ENCODE peak calls at places on chromosomes 3 and 15, in ten cellular contexts. A, Y, D, U, K, C, V, M, X and T are unnamed samples.

GRCh38 chr3:5314897-5315296 is 127.4 kb downstream of the EDEM1 start:
- DNase-seq in X (no peak), Y (peak), A (peak), M (no peak), C (no peak), U (no peak), V (no peak), D (no peak), K (no peak), T (no peak)

GRCh38 chr15:45454825-45455224 is 67.7 kb downstream of the SLC30A4 start:
- DNase-seq in C (peak), X (peak), A (peak), M (peak), U (peak), D (peak), V (no peak), Y (peak), K (no peak), T (peak)

GRCh38 chr3:74267126-74267525 is 347.3 kb downstream of the CNTN3 start:
- DNase-seq in U (no peak), M (no peak), C (no peak), A (no peak), X (no peak), D (no peak), Y (no peak), V (no peak), K (no peak), T (no peak)

GRCh38 chr3:56838441-56838840 is 36.7 kb upstream of the ARHGEF3 start:
- DNase-seq in A (no peak), V (no peak), U (no peak), D (no peak), C (no peak), K (no peak), Y (no peak), M (no peak), X (no peak), T (no peak)

GRCh38 chr3:132432639-132433038 is 15.3 kb downstream of the DNAJC13 start:
- DNase-seq in M (peak), C (peak), V (no peak), U (no peak), X (no peak), Y (peak), K (no peak), D (peak), A (peak), T (peak)

GRCh38 chr3:72658466-72659100 is 189.7 kb downstream of the SHQ1 start:
- DNase-seq in K (no peak), U (no peak), Y (no peak), M (no peak), D (no peak), V (no peak), C (no peak), A (no peak), X (no peak), T (no peak)

GRCh38 chr15:70096975-70097336 is 761 bp downstream of the TLE3 start:
- DNase-seq in Y (no peak), D (no peak), X (no peak), M (no peak), C (no peak), A (no peak), U (no peak), V (no peak), K (peak), T (no peak)

GRCh38 chr15:82393671-82394070 is 35.9 kb upstream of the GOLGA6L9 start:
- DNase-seq in U (no peak), A (no peak), M (no peak), C (peak), K (no peak), V (no peak), D (peak), X (no peak), Y (peak), T (peak)

GRCh38 chr15:96293446-96293845 is 37.1 kb upstream of the NR2F2 start:
- DNase-seq in K (no peak), M (no peak), Y (no peak), X (no peak), C (no peak), U (no peak), A (no peak), D (no peak), V (no peak), T (no peak)

GRCh38 chr15:33551860-33552259 is 241.1 kb downstream of the RYR3 start:
- DNase-seq in D (no peak), U (no peak), M (no peak), A (no peak), K (no peak), Y (no peak), C (no peak), X (no peak), V (no peak), T (no peak)

GRCh38 chr3:121624147-121624852 is 31.1 kb downstream of the FBXO40 start:
- DNase-seq in K (no peak), U (no peak), Y (no peak), C (no peak), A (no peak), V (no peak), X (no peak), M (no peak), D (no peak), T (no peak)

GRCh38 chr3:66206806-66207205 is 14.0 kb upstream of the SLC25A26 start:
- DNase-seq in M (no peak), V (peak), A (no peak), Y (no peak), C (no peak), U (no peak), K (no peak), X (no peak), D (no peak), T (no peak)

GRCh38 chr3:158659454-158660237 is 12.8 kb downstream of the LXN start:
- DNase-seq in Y (peak), U (no peak), K (peak), V (peak), D (peak), C (peak), M (peak), A (peak), X (peak), T (peak)

GRCh38 chr3:31490502-31490901 is 42.2 kb upstream of the STT3B start:
- DNase-seq in U (no peak), D (no peak), C (no peak), V (no peak), M (no peak), A (no peak), Y (no peak), K (no peak), X (no peak), T (no peak)

GRCh38 chr15:49495993-49496747 is 73.1 kb downstream of the FGF7 start:
- DNase-seq in C (peak), U (no peak), Y (peak), A (peak), V (no peak), X (no peak), M (peak), K (no peak), D (no peak), T (peak)

GRCh38 chr15:90365414-90366055 is 13.5 kb downstream of the ZNF774 start:
- DNase-seq in Y (no peak), V (no peak), U (no peak), X (no peak), M (no peak), C (no peak), D (no peak), K (no peak), A (no peak), T (no peak)

GRCh38 chr3:23735575-23736326 is 70.0 kb upstream of the UBE2E1 start:
- DNase-seq in A (no peak), C (no peak), V (peak), X (peak), M (no peak), K (no peak), D (peak), Y (peak), U (no peak), T (no peak)

GRCh38 chr3:64216706-64217105 is 8.6 kb downstream of the PRICKLE2 start:
- DNase-seq in Y (peak), V (no peak), U (no peak), M (no peak), X (no peak), D (no peak), C (no peak), A (no peak), K (no peak), T (no peak)

GRCh38 chr3:180467177-180467576 is 134.8 kb upstream of the TTC14 start:
- DNase-seq in A (peak), D (no peak), M (no peak), U (no peak), V (no peak), Y (no peak), X (no peak), C (no peak), K (no peak), T (no peak)

GRCh38 chr3:101703169-101703568 is 16.7 kb upstream of the RPL24 start:
- DNase-seq in M (no peak), Y (no peak), A (peak), C (no peak), D (no peak), X (no peak), K (no peak), U (no peak), V (no peak), T (no peak)

GRCh38 chr15:20349774-20350498 is 191.7 kb downstream of the GOLGA6L6 start:
- DNase-seq in C (no peak), Y (no peak), U (no peak), K (peak), A (no peak), V (no peak), M (no peak), X (no peak), D (no peak), T (no peak)

GRCh38 chr15:82833283-82833682 is 23.9 kb downstream of the WHAMM start:
- DNase-seq in U (no peak), A (no peak), Y (no peak), K (no peak), C (no peak), M (no peak), X (no peak), D (no peak), V (no peak), T (no peak)

GRCh38 chr15:85579011-85579701 is 198.8 kb downstream of the AKAP13 start:
- DNase-seq in X (peak), K (peak), U (no peak), C (no peak), A (peak), V (no peak), D (no peak), M (no peak), Y (no peak), T (no peak)

GRCh38 chr3:165459924-165460540 is 263.8 kb upstream of the SLITRK3 start:
- DNase-seq in X (no peak), A (peak), K (no peak), D (no peak), Y (no peak), V (no peak), U (no peak), C (no peak), M (no peak), T (no peak)

GRCh38 chr3:31132132-31132769 is 237.8 kb upstream of the GADL1 start:
- DNase-seq in C (peak), A (peak), M (peak), D (peak), V (no peak), X (no peak), U (no peak), K (no peak), Y (peak), T (peak)

GRCh38 chr3:182435860-182436259 is 357.4 kb upstream of the ATP11B start:
- DNase-seq in D (no peak), M (no peak), X (no peak), A (no peak), C (no peak), V (no peak), K (no peak), Y (no peak), U (no peak), T (no peak)

GRCh38 chr15:92272106-92272505 is 121.6 kb upstream of the ST8SIA2 start:
- DNase-seq in K (no peak), V (no peak), C (no peak), U (no peak), X (no peak), M (no peak), A (no peak), D (no peak), Y (no peak), T (no peak)

GRCh38 chr15:82944038-82944437 is 8.5 kb downstream of the HOMER2 start:
- DNase-seq in Y (no peak), D (no peak), U (no peak), A (no peak), V (no peak), M (no peak), C (no peak), K (no peak), X (no peak), T (no peak)

GRCh38 chr3:82939491-82940097 is 1178.1 kb upstream of the GBE1 start:
- DNase-seq in M (no peak), A (no peak), C (no peak), D (no peak), X (no peak), V (no peak), Y (no peak), K (no peak), U (no peak), T (no peak)

GRCh38 chr3:113264249-113264648 is 52.9 kb downstream of the BOC start:
- DNase-seq in D (no peak), A (no peak), U (no peak), K (no peak), V (peak), Y (no peak), M (no peak), X (no peak), C (no peak), T (no peak)

GRCh38 chr3:126770096-126770495 is 66.1 kb downstream of the CHCHD6 start:
- DNase-seq in X (no peak), C (no peak), D (no peak), M (no peak), V (no peak), U (no peak), A (no peak), K (no peak), Y (no peak), T (no peak)

GRCh38 chr3:26652157-26652556 is 29.6 kb downstream of the LRRC3B start:
- DNase-seq in X (peak), Y (no peak), U (no peak), C (no peak), M (no peak), D (no peak), V (no peak), A (no peak), K (no peak), T (no peak)

GRCh38 chr15:100714034-100714748 is 111.8 kb downstream of the ASB7 start:
- DNase-seq in M (no peak), Y (no peak), A (no peak), D (no peak), U (no peak), K (no peak), X (no peak), C (no peak), V (no peak), T (no peak)

GRCh38 chr3:50364573-50365079 is 5.3 kb upstream of the TMEM115 start:
- DNase-seq in C (no peak), K (peak), A (no peak), M (no peak), U (no peak), X (no peak), D (no peak), Y (no peak), V (peak), T (no peak)

GRCh38 chr3:170848294-170848917 is 21.6 kb downstream of the RPL22L1 start:
- DNase-seq in D (no peak), M (no peak), A (peak), V (no peak), X (no peak), Y (peak), C (no peak), U (no peak), K (no peak), T (no peak)

GRCh38 chr3:23459437-23459836 is 256.3 kb downstream of the UBE2E2 start:
- DNase-seq in K (no peak), A (no peak), C (no peak), X (no peak), U (no peak), M (no peak), D (no peak), V (no peak), Y (no peak), T (no peak)

GRCh38 chr15:84586641-84587160 is 14.1 kb upstream of the ZSCAN2 start:
- DNase-seq in K (no peak), V (no peak), C (no peak), A (no peak), Y (no peak), X (no peak), D (no peak), U (no peak), M (no peak), T (no peak)

GRCh38 chr3:94811836-94812235 is 749.0 kb downstream of the NSUN3 start:
- DNase-seq in D (no peak), X (no peak), Y (no peak), A (peak), C (no peak), K (no peak), M (no peak), U (no peak), V (no peak), T (no peak)

GRCh38 chr3:106251160-106251892 is 382.5 kb upstream of the CBLB start:
- DNase-seq in M (no peak), C (no peak), V (no peak), K (no peak), X (no peak), D (no peak), U (no peak), A (peak), Y (no peak), T (no peak)

GRCh38 chr3:106261396-106261795 is 392.6 kb upstream of the CBLB start:
- DNase-seq in C (no peak), Y (peak), V (no peak), A (no peak), X (no peak), K (no peak), U (no peak), D (no peak), M (no peak), T (no peak)

GRCh38 chr3:106256249-106256957 is 387.6 kb upstream of the CBLB start:
- DNase-seq in M (no peak), Y (no peak), A (no peak), X (no peak), K (no peak), C (no peak), U (no peak), V (no peak), D (no peak), T (no peak)

GRCh38 chr3:106257172-106257571 is 388.4 kb upstream of the CBLB start:
- DNase-seq in K (no peak), X (no peak), M (no peak), U (no peak), Y (no peak), D (no peak), A (no peak), C (no peak), V (no peak), T (no peak)

DNA sequence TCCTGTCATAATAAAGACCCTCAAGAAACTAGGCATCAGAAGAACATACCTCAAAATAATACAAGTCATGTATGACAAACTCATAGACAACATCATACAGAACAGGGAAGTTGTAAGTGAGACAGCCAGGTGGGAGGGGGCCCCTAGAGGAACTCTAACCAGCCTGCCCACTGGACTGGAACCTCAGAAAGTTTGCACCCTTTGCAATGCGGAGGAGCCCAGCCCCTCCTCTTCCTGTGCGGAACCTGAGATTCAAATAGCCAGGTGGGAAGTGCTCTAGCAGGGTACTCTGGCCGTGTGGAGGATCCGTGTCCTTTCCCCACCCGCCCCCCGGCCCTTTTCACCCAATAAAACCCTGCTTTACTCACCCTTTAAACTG is 387.0 kb upstream of the CBLB start:
- DNase-seq in M (no peak), Y (no peak), X (no peak), V (no peak), C (no peak), D (no peak), K (no peak), U (no peak), A (no peak), T (no peak)
- H3K4me3 ChIP-seq in M (no peak), Y (no peak), X (no peak), V (no peak), C (no peak), D (no peak), K (no peak), U (peak), A (no peak), T (no peak)

GRCh38 chr15:66628976-66629723 is 63.4 kb upstream of the LCTL start:
- DNase-seq in D (no peak), U (no peak), X (no peak), C (no peak), M (no peak), A (no peak), K (no peak), V (no peak), Y (no peak), T (no peak)

GRCh38 chr15:66623801-66624453 is 58.1 kb upstream of the LCTL start:
- DNase-seq in D (no peak), A (no peak), Y (no peak), U (no peak), K (no peak), X (no peak), M (no peak), C (no peak), V (no peak), T (no peak)

GRCh38 chr15:66625974-66626373 is 60.2 kb upstream of the LCTL start:
- DNase-seq in C (no peak), V (no peak), X (no peak), U (no peak), A (peak), D (no peak), Y (no peak), K (no peak), M (no peak), T (no peak)

GRCh38 chr15:66622677-66623076 is 56.9 kb upstream of the LCTL start:
- DNase-seq in X (no peak), D (no peak), C (no peak), M (no peak), K (no peak), A (no peak), U (no peak), Y (no peak), V (peak), T (no peak)

GRCh38 chr15:66625531-66625930 is 59.7 kb upstream of the LCTL start:
- DNase-seq in X (no peak), U (no peak), Y (no peak), D (no peak), M (no peak), A (no peak), K (no peak), V (no peak), C (no peak), T (no peak)
- TF ChIP-seq CTCF in X (no peak), U (no peak), Y (no peak), D (no peak), M (no peak), A (no peak), K (no peak), V (no peak), C (no peak), T (no peak)

GRCh38 chr15:93500155-93500554 is 411.1 kb upstream of the RGMA start:
- DNase-seq in Y (no peak), K (no peak), C (no peak), X (no peak), D (no peak), U (no peak), M (no peak), V (no peak), A (no peak), T (no peak)
- H3K4me3 ChIP-seq in Y (no peak), K (no peak), C (no peak), X (no peak), D (no peak), U (no peak), M (no peak), V (no peak), A (no peak), T (no peak)

GRCh38 chr3:134312873-134313838 is 61.1 kb downstream of the AMOTL2 start:
- DNase-seq in D (no peak), Y (peak), K (peak), X (peak), M (no peak), A (peak), V (peak), U (peak), C (no peak), T (no peak)
- TF ChIP-seq CTCF in D (peak), Y (peak), K (no peak), X (peak), M (peak), A (peak), V (peak), U (peak), C (peak), T (peak)

GRCh38 chr15:74793135-74794028 is 11.5 kb downstream of the CSK start:
- DNase-seq in D (peak), M (no peak), C (no peak), X (no peak), Y (peak), V (peak), U (no peak), A (no peak), K (no peak), T (no peak)
- H3K4me3 ChIP-seq in D (no peak), M (no peak), C (no peak), X (no peak), Y (no peak), V (no peak), U (no peak), A (no peak), K (no peak), T (no peak)

GRCh38 chr3:37816271-37816670 is 45.4 kb upstream of the CTDSPL start:
- DNase-seq in K (no peak), X (no peak), C (no peak), M (no peak), A (no peak), D (peak), Y (no peak), V (peak), U (no peak), T (no peak)

GRCh38 chr3:37812497-37812896 is 49.2 kb upstream of the CTDSPL start:
- DNase-seq in U (no peak), A (no peak), X (no peak), C (no peak), D (peak), Y (peak), M (no peak), V (no peak), K (no peak), T (no peak)

GRCh38 chr3:37813403-37813802 is 48.3 kb upstream of the CTDSPL start:
- DNase-seq in M (no peak), U (no peak), D (no peak), A (no peak), X (no peak), K (no peak), Y (no peak), C (no peak), V (no peak), T (no peak)

GRCh38 chr3:37811625-37812356 is 49.9 kb upstream of the CTDSPL start:
- DNase-seq in U (no peak), D (no peak), V (peak), K (no peak), X (no peak), A (no peak), M (peak), C (no peak), Y (no peak), T (no peak)

DNA sequence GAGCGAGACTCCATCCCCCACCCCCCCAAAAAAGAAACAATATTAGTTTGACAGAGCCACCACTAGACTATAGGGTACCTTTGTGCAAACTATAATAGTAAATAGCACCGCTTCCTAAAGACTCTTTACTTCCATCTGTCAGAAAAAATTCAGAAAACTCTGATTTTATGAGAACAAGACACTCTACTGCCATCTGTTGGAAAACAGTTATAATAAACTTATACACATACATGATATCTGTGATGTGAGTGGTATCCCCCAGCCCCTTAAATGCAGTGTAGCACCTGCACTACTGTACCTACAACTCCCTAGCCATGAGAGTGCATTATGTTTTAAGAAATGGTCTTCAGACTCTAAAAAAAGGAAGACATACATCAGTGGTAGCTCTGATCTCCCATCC is 47.1 kb upstream of the CTDSPL start:
- DNase-seq in A (peak), Y (peak), K (no peak), M (no peak), D (no peak), X (no peak), C (no peak), V (peak), U (no peak), T (no peak)
- TF ChIP-seq CTCF in A (peak), Y (peak), K (no peak), M (peak), D (peak), X (no peak), C (peak), V (peak), U (peak), T (peak)